ENCODE peak calls at places on chromosomes 13 and 19, in six cellular contexts. Z is H1, L is HepG2, M is GM12878, Q is K562, B is HCT116. W is an unnamed sample.

GRCh38 chr13:49844191-49844590 is 51.7 kb upstream of the KPNA3 start:
- DNase-seq in Z (no peak), L (no peak), M (no peak), Q (no peak), B (no peak), W (no peak)

GRCh38 chr13:64928704-64929499 is 2301.2 kb downstream of the PCDH9 start:
- DNase-seq in Z (no peak), L (no peak), M (no peak), Q (no peak), B (peak; percentile 42), W (no peak)

GRCh38 chr13:108084840-108085239 is 130.5 kb downstream of the LIG4 start:
- DNase-seq in Z (no peak), L (no peak), M (no peak), Q (no peak), B (no peak), W (no peak)

GRCh38 chr19:29583196-29584006 is 22.7 kb upstream of the POP4 start:
- DNase-seq in Z (no peak), L (no peak), M (no peak), Q (no peak), B (no peak), W (no peak)

GRCh38 chr19:50564229-50565105 is 3.8 kb downstream of the LRRC4B start:
- DNase-seq in Z (no peak), L (no peak), M (no peak), Q (no peak), B (no peak), W (no peak)

GRCh38 chr19:43504426-43505185 is at the start of gene PHLDB3:
- DNase-seq in Z (no peak), L (peak; percentile 38), M (no peak), Q (no peak), B (no peak), W (no peak)

GRCh38 chr13:85974604-85975366 is 175.6 kb upstream of the SLITRK6 start:
- DNase-seq in Z (no peak), L (no peak), M (no peak), Q (no peak), B (no peak), W (no peak)

GRCh38 chr13:23598371-23598770 is 28.2 kb downstream of the TNFRSF19 start:
- DNase-seq in Z (no peak), L (no peak), M (no peak), Q (no peak), B (no peak), W (no peak)

GRCh38 chr19:44912854-44913253 is 1.6 kb upstream of the APOC1 start:
- DNase-seq in Z (no peak), L (peak; percentile 72), M (no peak), Q (no peak), B (no peak), W (no peak)

GRCh38 chr13:27360562-27360961 is 63.9 kb upstream of the GTF3A start:
- DNase-seq in Z (no peak), L (no peak), M (no peak), Q (no peak), B (no peak), W (no peak)

DNA sequence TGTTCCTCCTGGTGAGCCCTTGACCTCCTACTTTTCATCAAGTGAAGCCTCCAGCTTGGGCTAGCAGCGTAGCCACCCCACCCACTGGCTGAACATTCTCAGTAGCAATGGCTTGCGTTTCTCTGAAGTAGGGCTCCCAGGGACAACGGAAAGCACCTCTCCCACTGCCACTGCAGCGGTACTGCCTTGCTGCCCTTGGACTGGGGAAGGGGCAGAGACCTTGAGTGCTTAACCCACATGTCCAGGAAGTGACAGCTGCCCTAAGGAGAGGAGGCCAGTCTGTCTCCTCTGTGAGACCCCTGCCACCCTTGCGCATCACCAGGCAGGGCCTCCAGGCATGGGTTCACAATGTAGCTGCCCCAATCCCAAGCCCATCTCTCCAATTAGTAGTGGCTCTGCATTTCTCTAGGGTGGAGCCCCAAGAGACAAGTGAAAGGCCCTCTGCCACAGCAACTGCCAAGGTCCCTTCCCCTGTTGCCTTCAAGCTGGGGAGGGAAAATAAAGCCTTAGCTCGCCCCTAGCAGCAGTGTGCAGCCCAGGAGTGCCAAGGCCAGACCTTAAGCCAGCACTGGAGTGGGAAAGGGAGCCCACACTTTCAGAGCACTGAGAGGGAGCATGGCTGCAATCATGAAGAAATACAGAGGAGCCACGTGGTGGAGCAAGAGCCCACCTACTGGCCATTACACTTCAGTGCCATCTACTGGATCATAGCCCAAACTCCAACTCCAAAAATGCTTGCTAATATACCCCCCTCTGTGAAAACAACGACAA is 175.9 kb upstream of the TRPC4 start:
- DNase-seq in Z (peak; percentile 23), L (peak; percentile 2), M (no peak), Q (peak; percentile 21), B (no peak), W (peak; percentile 32)
- TF ChIP-seq ZNF274 in Z (no peak), L (no peak), M (no peak), Q (no peak), B (no peak), W (no peak)

DNA sequence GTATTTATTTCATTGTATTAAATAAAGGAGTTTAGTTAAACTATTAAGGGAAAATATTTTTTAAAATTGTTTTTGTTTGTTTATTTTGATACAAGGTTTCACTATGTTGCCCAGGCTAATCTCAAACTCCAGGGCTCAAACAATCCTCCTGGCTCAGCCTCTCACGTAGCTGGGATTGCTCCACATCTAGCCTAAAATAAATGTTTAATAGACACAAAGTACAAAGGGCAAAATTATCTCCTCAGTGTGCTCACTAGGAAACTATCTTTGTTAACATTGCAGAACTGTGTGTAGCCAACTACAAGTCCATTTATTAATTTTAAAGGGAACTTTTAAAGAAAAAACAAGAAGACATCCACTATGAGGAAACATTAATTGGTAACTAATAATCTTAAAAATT is 207.2 kb upstream of the PCDH17 start:
- DNase-seq in Z (no peak), L (peak; percentile 1), M (no peak), Q (no peak), B (no peak), W (no peak)
- TF ChIP-seq ZNF274 in Z (no peak), L (no peak), M (no peak), Q (no peak), B (no peak), W (no peak)

GRCh38 chr13:48304132-48304876 is 753 bp downstream of the RB1 start:
- DNase-seq in Z (no peak), L (peak; percentile 30), M (peak; percentile 92), Q (peak; percentile 28), B (no peak), W (no peak)
- TF ChIP-seq ZNF274 in Z (no peak), L (no peak), M (no peak), Q (no peak), B (no peak), W (no peak)

DNA sequence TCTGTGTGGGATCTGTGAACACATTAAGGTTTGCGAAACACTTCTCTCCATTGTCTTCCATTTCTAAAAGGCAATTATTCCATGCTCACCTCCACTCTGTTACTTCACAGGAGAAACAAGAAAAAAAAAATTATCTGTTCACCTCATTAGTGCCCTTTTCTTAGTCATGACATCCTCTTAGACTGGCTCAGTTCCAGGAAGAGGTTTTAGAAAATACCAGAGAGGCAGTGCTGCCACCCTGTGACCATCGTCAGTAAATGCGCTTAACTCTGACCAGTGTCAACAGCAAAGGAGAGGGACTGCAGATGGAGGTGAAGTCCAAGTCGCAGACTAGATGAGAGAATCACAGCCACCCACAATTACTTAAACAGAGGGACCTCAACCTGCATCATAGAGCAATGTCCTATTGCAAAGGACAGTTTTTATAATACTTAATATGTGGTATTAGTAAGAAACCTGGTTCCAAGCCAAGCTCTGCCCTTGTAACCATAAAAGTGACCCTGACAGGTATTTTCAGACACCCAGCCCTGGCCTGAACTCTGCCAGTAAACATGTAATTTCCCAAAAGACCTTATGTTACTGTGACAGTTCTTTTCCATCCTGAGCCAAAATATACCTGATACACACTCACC is 19.4 kb downstream of the CEACAM21 start:
- DNase-seq in Z (no peak), L (peak; percentile 61), M (peak; percentile 40), Q (peak; percentile 59), B (peak; percentile 74), W (peak; percentile 48)
- TF ChIP-seq ZNF274 in Z (no peak), L (no peak), M (no peak), Q (no peak), B (no peak), W (no peak)

GRCh38 chr19:11539495-11540365 is 1.1 kb downstream of the CNN1 start:
- DNase-seq in Z (no peak), L (no peak), M (no peak), Q (peak; percentile 86), B (no peak), W (no peak)

GRCh38 chr19:11535792-11536595 is 2.7 kb upstream of the CNN1 start:
- DNase-seq in Z (peak; percentile 71), L (peak; percentile 68), M (no peak), Q (peak; percentile 97), B (peak; percentile 81), W (peak; percentile 81)

GRCh38 chr19:11530432-11530831 is 1.5 kb upstream of the ECSIT start:
- DNase-seq in Z (peak; percentile 82), L (peak; percentile 95), M (no peak), Q (peak; percentile 87), B (peak; percentile 96), W (peak; percentile 72)

GRCh38 chr19:11538232-11539036 is at the start of gene CNN1:
- DNase-seq in Z (peak; percentile 76), L (peak; percentile 29), M (no peak), Q (peak; percentile 78), B (no peak), W (no peak)

DNA sequence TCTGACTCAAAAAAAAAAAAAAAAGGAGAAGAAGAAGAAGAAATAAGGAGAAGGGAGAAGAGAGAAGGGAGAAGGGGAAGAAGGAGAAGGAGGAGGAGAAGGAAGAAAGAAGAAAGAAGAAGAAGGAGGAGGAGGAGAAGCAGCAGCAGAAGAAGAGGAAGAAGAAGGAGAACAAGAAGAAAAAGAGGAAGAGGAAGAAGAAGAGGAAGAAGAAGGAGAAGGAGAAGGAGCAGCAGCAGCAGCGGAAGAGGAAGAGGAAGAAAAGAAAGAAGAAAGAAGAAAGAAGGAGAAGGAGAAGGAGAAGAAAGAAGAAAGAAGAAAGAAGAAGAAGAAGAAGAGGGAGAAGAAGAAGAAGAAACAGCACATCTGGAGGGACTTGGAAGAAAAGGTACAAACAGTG is 4.1 kb upstream of the CNN1 start:
- DNase-seq in Z (no peak), L (no peak), M (no peak), Q (no peak), B (no peak), W (no peak)
- TF ChIP-seq ZNF274 in Z (no peak), L (no peak), M (no peak), Q (no peak), B (no peak), W (no peak)

GRCh38 chr19:3068071-3068470 is 5.8 kb upstream of the TLE5 start:
- DNase-seq in Z (no peak), L (no peak), M (no peak), Q (no peak), B (no peak), W (no peak)
- TF ChIP-seq ZNF274 in Z (no peak), L (no peak), M (no peak), Q (no peak), B (no peak), W (no peak)

GRCh38 chr13:66560991-66561390 is 669.1 kb downstream of the PCDH9 start:
- DNase-seq in Z (no peak), L (no peak), M (no peak), Q (no peak), B (no peak), W (no peak)
- TF ChIP-seq ZNF274 in Z (no peak), L (no peak), M (no peak), Q (no peak), B (no peak), W (no peak)